ENCODE peak calls at places on chromosomes 1 and 21, in four cellular contexts. P is IMR-90, W is K562, V is GM12878. M is an unnamed sample.

GRCh38 chr1:44543816-44544185 is 130.5 kb downstream of the TMEM53 start:
- DNase-seq in P (no peak), V (no peak), W (no peak), M (no peak)

GRCh38 chr1:222043444-222044292 is 301.8 kb upstream of the DUSP10 start:
- DNase-seq in V (no peak), P (peak), W (no peak), M (no peak)

GRCh38 chr1:107181253-107181977 is 40.6 kb downstream of the NTNG1 start:
- DNase-seq in P (no peak), V (no peak), W (no peak), M (no peak)

GRCh38 chr1:28926629-28927441 is 12.5 kb downstream of the EPB41 start:
- DNase-seq in P (peak), V (peak), W (peak), M (peak)

GRCh38 chr1:166273618-166274017 is 106.8 kb upstream of the FAM78B start:
- DNase-seq in P (no peak), W (no peak), V (no peak), M (no peak)

GRCh38 chr1:151831605-151832004 is at the start of gene RORC:
- DNase-seq in W (no peak), P (no peak), V (no peak), M (no peak)

GRCh38 chr1:153699116-153699515 is 20.6 kb downstream of the NPR1 start:
- DNase-seq in P (peak), V (no peak), W (no peak), M (no peak)

GRCh38 chr1:151475175-151475574 is 15.9 kb upstream of the POGZ start:
- DNase-seq in W (no peak), P (peak), V (peak), M (no peak)

GRCh38 chr1:58992643-58993042 is 208.8 kb upstream of the JUN start:
- DNase-seq in V (no peak), P (no peak), W (no peak), M (no peak)

GRCh38 chr1:230754831-230755230 is 7.6 kb downstream of the CAPN9 start:
- DNase-seq in V (no peak), P (peak), W (no peak), M (no peak)

GRCh38 chr1:204384636-204385354 is 25.1 kb upstream of the PLEKHA6 start:
- DNase-seq in W (no peak), V (no peak), P (peak), M (peak)

GRCh38 chr1:223670458-223671159 is 5.1 kb upstream of the CAPN8 start:
- DNase-seq in V (no peak), P (peak), W (peak), M (peak)

GRCh38 chr21:38942617-38943245 is 137.0 kb downstream of the ETS2 start:
- DNase-seq in P (no peak), W (no peak), V (no peak), M (no peak)

GRCh38 chr21:36470294-36470693 is 9.6 kb downstream of the CLDN14 start:
- DNase-seq in W (no peak), V (no peak), P (no peak), M (no peak)

GRCh38 chr1:79845951-79846350 is 839.4 kb upstream of the ADGRL4 start:
- DNase-seq in V (no peak), P (peak), W (no peak), M (no peak)

GRCh38 chr1:55443175-55443933 is 228.2 kb upstream of the USP24 start:
- DNase-seq in W (no peak), P (peak), V (no peak), M (peak)

GRCh38 chr1:29271724-29272123 is 35.4 kb downstream of the PTPRU start:
- DNase-seq in W (no peak), V (no peak), P (peak), M (peak)

GRCh38 chr1:64834734-64835133 is 89.9 kb downstream of the RAVER2 start:
- DNase-seq in V (no peak), W (no peak), P (peak), M (no peak)

GRCh38 chr21:42629856-42630410 is 23.5 kb upstream of the PDE9A start:
- DNase-seq in V (no peak), W (no peak), P (no peak), M (no peak)

GRCh38 chr1:225700164-225700740 is 47.3 kb upstream of the ENAH start:
- DNase-seq in W (no peak), V (no peak), P (peak), M (peak)

GRCh38 chr1:181918893-181919728 is 142.4 kb downstream of the ZNF648 start:
- DNase-seq in W (no peak), V (no peak), P (no peak), M (no peak)

GRCh38 chr1:46176211-46176865 is at the start of gene P3R3URF:
- DNase-seq in V (no peak), P (no peak), W (no peak), M (no peak)

GRCh38 chr1:53062731-53063591 is 948 bp downstream of the PODN start:
- DNase-seq in P (no peak), V (no peak), W (no peak), M (no peak)

GRCh38 chr1:119767486-119767885 is 1.2 kb downstream of the HMGCS2 start:
- DNase-seq in V (no peak), P (no peak), W (no peak), M (no peak)

GRCh38 chr1:157496121-157496526 is 56.2 kb downstream of the FCRL5 start:
- DNase-seq in P (peak), W (peak), V (no peak), M (peak)

GRCh38 chr1:20696397-20697333 is 21.1 kb downstream of the KIF17 start:
- DNase-seq in P (peak), V (peak), W (peak), M (peak)

GRCh38 chr1:202133989-202134388 is 10.5 kb downstream of the ARL8A start:
- DNase-seq in V (no peak), W (no peak), P (no peak), M (no peak)

GRCh38 chr1:83545450-83545849 is 453.5 kb downstream of the TTLL7 start:
- DNase-seq in W (no peak), P (no peak), V (no peak), M (no peak)

GRCh38 chr1:42422672-42423236 is 33.1 kb downstream of the ZMYND12 start:
- DNase-seq in W (no peak), V (no peak), P (no peak), M (no peak)

GRCh38 chr1:27521336-27522147 is 31.6 kb upstream of the WASF2 start:
- DNase-seq in V (no peak), P (no peak), W (no peak), M (peak)

GRCh38 chr21:29725025-29725736 is 214.6 kb downstream of the GRIK1 start:
- DNase-seq in P (no peak), W (no peak), V (no peak), M (no peak)

GRCh38 chr1:94636625-94637024 is 95.1 kb upstream of the F3 start:
- DNase-seq in W (no peak), P (peak), V (no peak), M (no peak)

GRCh38 chr21:31335957-31336738 is 7.9 kb downstream of the TIAM1 start:
- DNase-seq in P (peak), V (no peak), W (no peak), M (no peak)

GRCh38 chr1:178464141-178464540 is 32.6 kb downstream of the CLEC20A start:
- DNase-seq in W (no peak), V (no peak), P (no peak), M (no peak)

GRCh38 chr1:178465011-178465410 is 31.8 kb downstream of the CLEC20A start:
- DNase-seq in P (peak), V (no peak), W (no peak), M (peak)

GRCh38 chr1:178464566-178464965 is 32.2 kb downstream of the CLEC20A start:
- DNase-seq in P (no peak), W (no peak), V (no peak), M (no peak)

GRCh38 chr1:178461104-178461503 is 35.7 kb downstream of the CLEC20A start:
- DNase-seq in P (no peak), W (no peak), V (no peak), M (no peak)

DNA sequence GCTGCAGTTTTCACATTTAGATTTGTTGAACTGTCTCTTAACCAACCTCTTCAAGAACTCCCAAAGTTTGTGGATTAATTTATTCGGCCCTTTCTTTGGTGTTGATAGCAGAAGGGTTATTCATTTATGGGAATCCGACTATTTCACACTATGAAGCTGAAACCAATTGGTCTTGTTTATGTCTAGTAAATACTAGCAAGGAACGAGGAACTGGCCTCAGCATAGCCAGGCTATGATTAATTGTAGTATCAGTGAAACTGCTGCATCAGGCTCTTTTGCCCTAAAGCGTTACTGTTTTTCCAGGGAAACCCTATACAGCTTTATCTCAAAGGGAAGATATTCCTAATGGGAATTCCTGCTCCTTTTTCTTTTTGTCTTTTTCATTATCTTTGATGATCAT is 35.1 kb downstream of the CLEC20A start:
- DNase-seq in V (no peak), W (no peak), P (no peak), M (no peak)
- TF ChIP-seq FOS in V (no peak), W (no peak), P (no peak), M (no peak)

DNA sequence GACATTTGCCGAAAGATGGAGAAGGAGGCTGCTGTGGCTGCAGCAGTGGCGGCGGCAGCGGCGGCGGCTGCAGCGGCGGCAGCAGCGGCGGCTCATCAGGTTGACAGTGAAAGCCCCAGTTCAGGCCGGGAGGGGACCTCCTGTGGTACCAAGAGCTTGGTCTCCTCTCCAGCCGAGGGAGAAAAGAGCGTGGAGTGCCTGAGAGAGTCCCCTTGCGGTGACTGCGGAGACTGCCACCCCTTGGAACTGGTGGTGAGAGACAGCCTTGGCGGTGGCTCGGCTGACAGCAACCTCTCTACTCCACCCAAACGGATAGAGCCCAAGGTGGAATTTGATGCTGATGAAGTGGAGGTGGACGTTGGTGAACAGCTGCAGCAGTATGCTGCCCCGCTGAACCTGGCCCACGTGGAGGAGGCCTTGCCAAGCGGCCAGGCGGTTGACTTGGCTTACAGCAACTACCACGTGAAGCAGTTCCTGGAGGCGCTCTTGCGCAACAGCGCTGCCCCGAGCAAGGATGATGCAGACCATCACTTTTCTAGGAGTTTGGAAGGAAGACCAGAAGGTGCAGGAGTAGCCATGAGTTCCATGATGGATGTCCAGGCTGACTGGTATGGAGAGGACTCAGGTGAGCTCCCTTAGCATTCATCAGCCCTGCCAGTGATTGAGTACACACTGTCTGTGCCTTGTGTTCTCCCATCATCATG is 6.3 kb downstream of the ZBTB8B start:
- DNase-seq in P (no peak), W (peak), V (no peak), M (no peak)
- TF ChIP-seq FOS in P (no peak), W (no peak), V (no peak), M (no peak)

GRCh38 chr21:44602474-44602871 is 2.1 kb downstream of the KRTAP10-7 start:
- DNase-seq in V (no peak), P (no peak), W (no peak), M (no peak)

GRCh38 chr21:44606495-44606894 is 5.4 kb upstream of the KRTAP10-8 start:
- DNase-seq in W (no peak), V (no peak), P (no peak), M (no peak)

GRCh38 chr21:44601596-44602473 is 1.4 kb downstream of the KRTAP10-7 start:
- DNase-seq in W (no peak), V (no peak), P (no peak), M (no peak)

GRCh38 chr21:44603911-44604310 is 3.5 kb downstream of the KRTAP10-7 start:
- DNase-seq in P (no peak), V (no peak), W (no peak), M (no peak)

DNA sequence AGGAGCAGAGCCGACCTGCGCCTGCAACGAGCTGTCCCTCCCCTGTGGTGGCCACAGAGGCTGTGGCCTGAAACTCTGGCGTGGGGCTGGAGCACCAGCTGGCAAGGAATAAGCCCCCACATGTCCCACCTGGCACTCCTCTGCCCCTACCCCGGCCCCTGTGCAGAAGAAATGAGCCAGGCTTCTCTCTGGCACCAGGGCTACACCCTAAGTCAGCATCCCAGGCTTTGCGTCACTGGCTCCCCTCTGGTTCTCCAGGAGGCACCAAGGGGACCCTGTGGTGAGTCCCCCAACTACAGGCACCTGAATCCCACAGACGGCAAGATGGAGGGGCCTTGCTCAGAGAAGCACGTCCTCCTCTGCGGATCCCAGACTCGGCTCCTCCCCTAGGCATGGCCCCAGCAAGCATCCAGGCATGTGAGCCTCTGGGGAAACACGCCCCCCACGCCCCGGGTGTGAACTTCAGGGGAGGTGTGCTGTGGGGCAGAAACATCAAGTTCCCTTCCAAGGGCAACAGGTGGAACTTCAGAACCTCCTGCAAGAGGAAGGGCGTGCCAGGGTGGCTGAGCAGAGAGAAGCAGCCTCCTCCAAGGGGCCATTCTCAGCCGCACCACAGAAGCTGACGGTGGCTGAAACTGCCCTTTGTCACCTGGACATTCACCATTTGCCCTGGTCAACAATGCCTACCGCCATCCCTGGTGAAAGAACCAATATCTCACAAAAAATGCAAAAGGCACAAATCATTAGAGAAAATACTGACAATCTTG is 2.9 kb downstream of the KRTAP10-7 start:
- DNase-seq in W (no peak), P (no peak), V (no peak), M (no peak)
- TF ChIP-seq FOS in W (no peak), P (no peak), V (no peak), M (no peak)

GRCh38 chr1:76133977-76134376 is 59.4 kb downstream of the ST6GALNAC3 start:
- DNase-seq in P (no peak), W (no peak), V (no peak), M (no peak)
- TF ChIP-seq FOS in P (no peak), W (no peak), V (no peak), M (no peak)

DNA sequence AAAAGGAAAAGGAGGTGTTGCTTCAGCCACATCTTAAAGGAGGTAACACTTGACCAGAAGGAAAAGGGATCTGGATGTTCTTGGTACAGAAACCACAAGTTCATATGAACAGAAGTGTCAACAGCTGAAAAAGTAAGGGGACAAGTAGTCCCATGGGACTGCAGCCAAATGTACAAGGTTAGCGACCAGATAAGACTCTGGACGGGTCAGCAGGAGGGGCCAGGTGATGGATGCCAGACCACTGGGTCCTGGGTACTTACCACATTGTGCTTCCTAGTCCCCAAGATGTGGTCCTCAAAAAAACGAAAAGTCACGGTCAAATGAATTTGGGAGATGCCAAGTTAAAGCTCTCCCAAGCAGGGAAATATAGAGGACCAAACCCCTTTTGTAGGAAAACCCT is 16.6 kb upstream of the BMP8A start:
- DNase-seq in P (no peak), W (no peak), V (no peak), M (no peak)
- TF ChIP-seq FOS in P (no peak), W (no peak), V (no peak), M (no peak)

GRCh38 chr1:51088474-51088873 is 13.6 kb upstream of the C1orf185 start:
- DNase-seq in P (no peak), W (no peak), V (no peak), M (peak)
- TF ChIP-seq FOS in P (no peak), W (no peak), V (no peak), M (no peak)